ENCODE peak calls at places on chromosome 17, in ten cellular contexts. One of them, this sample, is unnamed.

GRCh38 chr17:39231091-39231561 is 5.4 kb upstream of the STAC2 start:
- DNase-seq in natural killer cell treated with Interleukin-12 subunit alpha and Interleukin-12 subunit beta and Interleukin-15 and Interleukin-18, amount 100 ng/mL, for 72 hours: no peak
- DNase-seq in HEK293T: no peak
- DNase-seq in GM23248: no peak
- DNase-seq in activated CD4-positive, alpha-beta T cell treated with anti-CD3 and anti-CD28 coated beads, Interleukin-2, amount 50 U/mL, for 1 hour: no peak
- DNase-seq in ELR: no peak
- DNase-seq in NCI-H2029: no peak
- DNase-seq in adipocyte: no peak
- DNase-seq in activated T-helper 1 cell treated with Interleukin-2 at 50 U/mL for 16 hours: no peak
- DNase-seq in CD8-positive, alpha-beta T cell: no peak
- DNase-seq in this sample: no peak

GRCh38 chr17:62111562-62112180 is 46.6 kb upstream of the MED13 start:
- DNase-seq in activated CD4-positive, alpha-beta T cell treated with anti-CD3 and anti-CD28 coated beads, Interleukin-2, amount 50 U/mL, for 1 hour: no peak
- DNase-seq in ELR: peak; percentile 15
- DNase-seq in natural killer cell treated with Interleukin-12 subunit alpha and Interleukin-12 subunit beta and Interleukin-15 and Interleukin-18, amount 100 ng/mL, for 72 hours: no peak
- DNase-seq in CD8-positive, alpha-beta T cell: no peak
- DNase-seq in adipocyte: no peak
- DNase-seq in NCI-H2029: no peak
- DNase-seq in HEK293T: no peak
- DNase-seq in GM23248: peak; percentile 9
- DNase-seq in activated T-helper 1 cell treated with Interleukin-2 at 50 U/mL for 16 hours: no peak
- DNase-seq in this sample: no peak

GRCh38 chr17:44916781-44917241 is 1.5 kb upstream of the GFAP start:
- DNase-seq in natural killer cell treated with Interleukin-12 subunit alpha and Interleukin-12 subunit beta and Interleukin-15 and Interleukin-18, amount 100 ng/mL, for 72 hours: no peak
- DNase-seq in HEK293T: no peak
- DNase-seq in activated T-helper 1 cell treated with Interleukin-2 at 50 U/mL for 16 hours: no peak
- DNase-seq in CD8-positive, alpha-beta T cell: no peak
- DNase-seq in GM23248: peak; percentile 71
- DNase-seq in activated CD4-positive, alpha-beta T cell treated with anti-CD3 and anti-CD28 coated beads, Interleukin-2, amount 50 U/mL, for 1 hour: no peak
- DNase-seq in NCI-H2029: no peak
- DNase-seq in ELR: no peak
- DNase-seq in adipocyte: peak; percentile 66
- DNase-seq in this sample: no peak

GRCh38 chr17:2814049-2814448 is 17.8 kb downstream of the RAP1GAP2 start:
- DNase-seq in activated CD4-positive, alpha-beta T cell treated with anti-CD3 and anti-CD28 coated beads, Interleukin-2, amount 50 U/mL, for 1 hour: no peak
- DNase-seq in CD8-positive, alpha-beta T cell: no peak
- DNase-seq in HEK293T: no peak
- DNase-seq in natural killer cell treated with Interleukin-12 subunit alpha and Interleukin-12 subunit beta and Interleukin-15 and Interleukin-18, amount 100 ng/mL, for 72 hours: peak; percentile 63
- DNase-seq in GM23248: no peak
- DNase-seq in adipocyte: no peak
- DNase-seq in ELR: no peak
- DNase-seq in activated T-helper 1 cell treated with Interleukin-2 at 50 U/mL for 16 hours: no peak
- DNase-seq in NCI-H2029: no peak
- DNase-seq in this sample: no peak

GRCh38 chr17:33814852-33815251 is 440.2 kb upstream of the CCL2 start:
- DNase-seq in adipocyte: no peak
- DNase-seq in activated T-helper 1 cell treated with Interleukin-2 at 50 U/mL for 16 hours: no peak
- DNase-seq in HEK293T: no peak
- DNase-seq in NCI-H2029: no peak
- DNase-seq in CD8-positive, alpha-beta T cell: no peak
- DNase-seq in ELR: no peak
- DNase-seq in activated CD4-positive, alpha-beta T cell treated with anti-CD3 and anti-CD28 coated beads, Interleukin-2, amount 50 U/mL, for 1 hour: no peak
- DNase-seq in GM23248: no peak
- DNase-seq in natural killer cell treated with Interleukin-12 subunit alpha and Interleukin-12 subunit beta and Interleukin-15 and Interleukin-18, amount 100 ng/mL, for 72 hours: no peak
- DNase-seq in this sample: no peak

GRCh38 chr17:50056217-50056960 is 479 bp downstream of the ITGA3 start:
- DNase-seq in CD8-positive, alpha-beta T cell: peak; percentile 19
- DNase-seq in activated T-helper 1 cell treated with Interleukin-2 at 50 U/mL for 16 hours: peak; percentile 34
- DNase-seq in ELR: peak; percentile 79
- DNase-seq in HEK293T: peak; percentile 80
- DNase-seq in natural killer cell treated with Interleukin-12 subunit alpha and Interleukin-12 subunit beta and Interleukin-15 and Interleukin-18, amount 100 ng/mL, for 72 hours: no peak
- DNase-seq in GM23248: peak; percentile 80
- DNase-seq in adipocyte: peak; percentile 73
- DNase-seq in NCI-H2029: peak; percentile 46
- DNase-seq in activated CD4-positive, alpha-beta T cell treated with anti-CD3 and anti-CD28 coated beads, Interleukin-2, amount 50 U/mL, for 1 hour: peak; percentile 62
- DNase-seq in this sample: peak; percentile 70

GRCh38 chr17:75832164-75832651 is 12.0 kb downstream of the UNC13D start:
- DNase-seq in NCI-H2029: no peak
- DNase-seq in CD8-positive, alpha-beta T cell: peak; percentile 28
- DNase-seq in activated T-helper 1 cell treated with Interleukin-2 at 50 U/mL for 16 hours: no peak
- DNase-seq in ELR: peak; percentile 98
- DNase-seq in activated CD4-positive, alpha-beta T cell treated with anti-CD3 and anti-CD28 coated beads, Interleukin-2, amount 50 U/mL, for 1 hour: no peak
- DNase-seq in HEK293T: no peak
- DNase-seq in adipocyte: no peak
- DNase-seq in natural killer cell treated with Interleukin-12 subunit alpha and Interleukin-12 subunit beta and Interleukin-15 and Interleukin-18, amount 100 ng/mL, for 72 hours: peak; percentile 80
- DNase-seq in GM23248: peak; percentile 76
- DNase-seq in this sample: peak; percentile 35

GRCh38 chr17:50163846-50164696 is 1.7 kb upstream of the SGCA start:
- DNase-seq in CD8-positive, alpha-beta T cell: no peak
- DNase-seq in GM23248: no peak
- DNase-seq in activated T-helper 1 cell treated with Interleukin-2 at 50 U/mL for 16 hours: no peak
- DNase-seq in adipocyte: no peak
- DNase-seq in ELR: no peak
- DNase-seq in natural killer cell treated with Interleukin-12 subunit alpha and Interleukin-12 subunit beta and Interleukin-15 and Interleukin-18, amount 100 ng/mL, for 72 hours: no peak
- DNase-seq in HEK293T: no peak
- DNase-seq in activated CD4-positive, alpha-beta T cell treated with anti-CD3 and anti-CD28 coated beads, Interleukin-2, amount 50 U/mL, for 1 hour: no peak
- DNase-seq in NCI-H2029: no peak
- DNase-seq in this sample: no peak

GRCh38 chr17:73787721-73788051 is 143.4 kb upstream of the SDK2 start:
- DNase-seq in ELR: no peak
- DNase-seq in CD8-positive, alpha-beta T cell: no peak
- DNase-seq in natural killer cell treated with Interleukin-12 subunit alpha and Interleukin-12 subunit beta and Interleukin-15 and Interleukin-18, amount 100 ng/mL, for 72 hours: no peak
- DNase-seq in activated CD4-positive, alpha-beta T cell treated with anti-CD3 and anti-CD28 coated beads, Interleukin-2, amount 50 U/mL, for 1 hour: no peak
- DNase-seq in GM23248: no peak
- DNase-seq in NCI-H2029: no peak
- DNase-seq in HEK293T: no peak
- DNase-seq in activated T-helper 1 cell treated with Interleukin-2 at 50 U/mL for 16 hours: no peak
- DNase-seq in adipocyte: no peak
- DNase-seq in this sample: no peak

GRCh38 chr17:68782829-68783228 is 172.4 kb downstream of the ABCA8 start:
- DNase-seq in GM23248: peak; percentile 66
- DNase-seq in activated CD4-positive, alpha-beta T cell treated with anti-CD3 and anti-CD28 coated beads, Interleukin-2, amount 50 U/mL, for 1 hour: no peak
- DNase-seq in activated T-helper 1 cell treated with Interleukin-2 at 50 U/mL for 16 hours: no peak
- DNase-seq in adipocyte: peak; percentile 38
- DNase-seq in natural killer cell treated with Interleukin-12 subunit alpha and Interleukin-12 subunit beta and Interleukin-15 and Interleukin-18, amount 100 ng/mL, for 72 hours: no peak
- DNase-seq in CD8-positive, alpha-beta T cell: no peak
- DNase-seq in HEK293T: no peak
- DNase-seq in NCI-H2029: no peak
- DNase-seq in ELR: no peak
- DNase-seq in this sample: no peak

GRCh38 chr17:14149751-14150150 is 80.4 kb downstream of the COX10 start:
- DNase-seq in ELR: peak; percentile 32
- DNase-seq in adipocyte: no peak
- DNase-seq in natural killer cell treated with Interleukin-12 subunit alpha and Interleukin-12 subunit beta and Interleukin-15 and Interleukin-18, amount 100 ng/mL, for 72 hours: no peak
- DNase-seq in GM23248: no peak
- DNase-seq in activated CD4-positive, alpha-beta T cell treated with anti-CD3 and anti-CD28 coated beads, Interleukin-2, amount 50 U/mL, for 1 hour: no peak
- DNase-seq in HEK293T: no peak
- DNase-seq in NCI-H2029: no peak
- DNase-seq in activated T-helper 1 cell treated with Interleukin-2 at 50 U/mL for 16 hours: no peak
- DNase-seq in CD8-positive, alpha-beta T cell: no peak
- DNase-seq in this sample: no peak

GRCh38 chr17:70071127-70071526 is 3.9 kb upstream of the KCNJ16 start:
- DNase-seq in GM23248: no peak
- DNase-seq in adipocyte: no peak
- DNase-seq in NCI-H2029: no peak
- DNase-seq in activated CD4-positive, alpha-beta T cell treated with anti-CD3 and anti-CD28 coated beads, Interleukin-2, amount 50 U/mL, for 1 hour: no peak
- DNase-seq in ELR: no peak
- DNase-seq in HEK293T: no peak
- DNase-seq in CD8-positive, alpha-beta T cell: no peak
- DNase-seq in activated T-helper 1 cell treated with Interleukin-2 at 50 U/mL for 16 hours: no peak
- DNase-seq in natural killer cell treated with Interleukin-12 subunit alpha and Interleukin-12 subunit beta and Interleukin-15 and Interleukin-18, amount 100 ng/mL, for 72 hours: no peak
- DNase-seq in this sample: no peak

GRCh38 chr17:43745541-43745940 is 13.1 kb downstream of the SOST start:
- DNase-seq in CD8-positive, alpha-beta T cell: no peak
- DNase-seq in ELR: no peak
- DNase-seq in adipocyte: no peak
- DNase-seq in natural killer cell treated with Interleukin-12 subunit alpha and Interleukin-12 subunit beta and Interleukin-15 and Interleukin-18, amount 100 ng/mL, for 72 hours: no peak
- DNase-seq in activated CD4-positive, alpha-beta T cell treated with anti-CD3 and anti-CD28 coated beads, Interleukin-2, amount 50 U/mL, for 1 hour: no peak
- DNase-seq in HEK293T: no peak
- DNase-seq in NCI-H2029: no peak
- DNase-seq in activated T-helper 1 cell treated with Interleukin-2 at 50 U/mL for 16 hours: no peak
- DNase-seq in GM23248: peak; percentile 42
- DNase-seq in this sample: no peak

GRCh38 chr17:42842286-42842685 is 2.1 kb upstream of the AOC2 start:
- DNase-seq in GM23248: peak; percentile 63
- DNase-seq in NCI-H2029: no peak
- DNase-seq in adipocyte: no peak
- DNase-seq in ELR: no peak
- DNase-seq in natural killer cell treated with Interleukin-12 subunit alpha and Interleukin-12 subunit beta and Interleukin-15 and Interleukin-18, amount 100 ng/mL, for 72 hours: no peak
- DNase-seq in HEK293T: no peak
- DNase-seq in activated T-helper 1 cell treated with Interleukin-2 at 50 U/mL for 16 hours: no peak
- DNase-seq in CD8-positive, alpha-beta T cell: no peak
- DNase-seq in activated CD4-positive, alpha-beta T cell treated with anti-CD3 and anti-CD28 coated beads, Interleukin-2, amount 50 U/mL, for 1 hour: no peak
- DNase-seq in this sample: peak; percentile 25

GRCh38 chr17:81481011-81481799 is 31.4 kb downstream of the ACTG1 start:
- DNase-seq in activated CD4-positive, alpha-beta T cell treated with anti-CD3 and anti-CD28 coated beads, Interleukin-2, amount 50 U/mL, for 1 hour: peak; percentile 54
- DNase-seq in NCI-H2029: peak; percentile 71
- DNase-seq in natural killer cell treated with Interleukin-12 subunit alpha and Interleukin-12 subunit beta and Interleukin-15 and Interleukin-18, amount 100 ng/mL, for 72 hours: peak; percentile 81
- DNase-seq in adipocyte: peak; percentile 93
- DNase-seq in ELR: no peak
- DNase-seq in GM23248: peak; percentile 75
- DNase-seq in CD8-positive, alpha-beta T cell: peak; percentile 35
- DNase-seq in HEK293T: no peak
- DNase-seq in activated T-helper 1 cell treated with Interleukin-2 at 50 U/mL for 16 hours: peak; percentile 43
- DNase-seq in this sample: peak; percentile 77

GRCh38 chr17:42305543-42306384 is 17.5 kb downstream of the STAT5A start:
- DNase-seq in CD8-positive, alpha-beta T cell: no peak
- DNase-seq in natural killer cell treated with Interleukin-12 subunit alpha and Interleukin-12 subunit beta and Interleukin-15 and Interleukin-18, amount 100 ng/mL, for 72 hours: no peak
- DNase-seq in GM23248: no peak
- DNase-seq in HEK293T: no peak
- DNase-seq in activated T-helper 1 cell treated with Interleukin-2 at 50 U/mL for 16 hours: no peak
- DNase-seq in activated CD4-positive, alpha-beta T cell treated with anti-CD3 and anti-CD28 coated beads, Interleukin-2, amount 50 U/mL, for 1 hour: no peak
- DNase-seq in NCI-H2029: no peak
- DNase-seq in ELR: no peak
- DNase-seq in adipocyte: no peak
- DNase-seq in this sample: peak; percentile 61

GRCh38 chr17:27950995-27951394 is 57.8 kb upstream of the LYRM9 start:
- DNase-seq in natural killer cell treated with Interleukin-12 subunit alpha and Interleukin-12 subunit beta and Interleukin-15 and Interleukin-18, amount 100 ng/mL, for 72 hours: no peak
- DNase-seq in activated T-helper 1 cell treated with Interleukin-2 at 50 U/mL for 16 hours: no peak
- DNase-seq in CD8-positive, alpha-beta T cell: no peak
- DNase-seq in activated CD4-positive, alpha-beta T cell treated with anti-CD3 and anti-CD28 coated beads, Interleukin-2, amount 50 U/mL, for 1 hour: no peak
- DNase-seq in HEK293T: no peak
- DNase-seq in adipocyte: no peak
- DNase-seq in GM23248: no peak
- DNase-seq in ELR: no peak
- DNase-seq in NCI-H2029: no peak
- DNase-seq in this sample: no peak

GRCh38 chr17:13837417-13837816 is 231.9 kb upstream of the COX10 start:
- DNase-seq in activated T-helper 1 cell treated with Interleukin-2 at 50 U/mL for 16 hours: no peak
- DNase-seq in CD8-positive, alpha-beta T cell: no peak
- DNase-seq in HEK293T: no peak
- DNase-seq in adipocyte: no peak
- DNase-seq in activated CD4-positive, alpha-beta T cell treated with anti-CD3 and anti-CD28 coated beads, Interleukin-2, amount 50 U/mL, for 1 hour: no peak
- DNase-seq in natural killer cell treated with Interleukin-12 subunit alpha and Interleukin-12 subunit beta and Interleukin-15 and Interleukin-18, amount 100 ng/mL, for 72 hours: no peak
- DNase-seq in GM23248: no peak
- DNase-seq in NCI-H2029: no peak
- DNase-seq in ELR: no peak
- DNase-seq in this sample: no peak

GRCh38 chr17:27333410-27333980 is 39.6 kb downstream of the WSB1 start:
- DNase-seq in CD8-positive, alpha-beta T cell: no peak
- DNase-seq in natural killer cell treated with Interleukin-12 subunit alpha and Interleukin-12 subunit beta and Interleukin-15 and Interleukin-18, amount 100 ng/mL, for 72 hours: no peak
- DNase-seq in ELR: no peak
- DNase-seq in GM23248: peak; percentile 33
- DNase-seq in HEK293T: no peak
- DNase-seq in activated T-helper 1 cell treated with Interleukin-2 at 50 U/mL for 16 hours: no peak
- DNase-seq in NCI-H2029: no peak
- DNase-seq in adipocyte: no peak
- DNase-seq in activated CD4-positive, alpha-beta T cell treated with anti-CD3 and anti-CD28 coated beads, Interleukin-2, amount 50 U/mL, for 1 hour: no peak
- DNase-seq in this sample: no peak